ENCODE peak calls at places on chromosomes 4 and X, in nine cellular contexts. J, Z, V, R, T, G, I, S and D are unnamed samples.

GRCh38 chr4:173012608-173013007 is 156.0 kb upstream of the GALNT7 start:
- DNase-seq in J (no peak), S (no peak), T (no peak), I (no peak), V (no peak), Z (no peak), G (no peak), R (no peak), D (no peak)

GRCh38 chr4:36921474-36922220 is 322.9 kb upstream of the NWD2 start:
- DNase-seq in J (no peak), S (no peak), Z (no peak), R (no peak), V (no peak), I (no peak), T (no peak), G (no peak), D (no peak)

GRCh38 chr4:147944264-147944663 is 212.4 kb downstream of the ARHGAP10 start:
- DNase-seq in R (no peak), V (no peak), T (no peak), I (no peak), Z (no peak), J (no peak), S (no peak), G (no peak), D (no peak)

GRCh38 chrX:54043696-54044125 is 562 bp downstream of the PHF8 start:
- DNase-seq in R (peak), G (peak), T (peak), V (no peak), Z (peak), J (peak), I (no peak), S (no peak), D (no peak)

GRCh38 chr4:137700751-137701150 is 168.5 kb upstream of the PCDH18 start:
- DNase-seq in Z (no peak), G (no peak), T (no peak), I (no peak), J (no peak), V (no peak), S (no peak), R (no peak), D (no peak)

GRCh38 chr4:39514888-39515401 is 12.3 kb downstream of the UGDH start:
- DNase-seq in Z (no peak), V (no peak), R (no peak), S (no peak), G (no peak), T (no peak), I (no peak), J (no peak), D (no peak)

GRCh38 chrX:70001708-70002341 is 47.9 kb downstream of the AWAT2 start:
- DNase-seq in Z (no peak), S (no peak), I (no peak), V (no peak), G (peak), J (no peak), R (no peak), T (no peak), D (no peak)

GRCh38 chr4:163565228-163566040 is 70.9 kb downstream of the TMA16 start:
- DNase-seq in V (no peak), T (no peak), I (no peak), R (no peak), Z (no peak), G (no peak), S (no peak), J (no peak), D (no peak)

GRCh38 chrX:103376118-103376978 is at the start of gene BEX3:
- DNase-seq in S (peak), V (peak), G (peak), J (peak), Z (peak), I (peak), R (peak), T (peak), D (no peak)

GRCh38 chrX:52933213-52933612 is 25.1 kb downstream of the FAM156A start:
- DNase-seq in V (no peak), S (no peak), J (no peak), G (no peak), T (no peak), I (no peak), R (no peak), Z (no peak), D (no peak)

GRCh38 chrX:17584248-17584681 is 153.0 kb upstream of the SCML1 start:
- DNase-seq in S (no peak), I (no peak), Z (no peak), R (no peak), J (no peak), T (no peak), V (no peak), G (no peak), D (no peak)

GRCh38 chr4:98682719-98683118 is 24.3 kb upstream of the TSPAN5 start:
- DNase-seq in Z (no peak), R (no peak), I (no peak), G (peak), V (no peak), S (no peak), J (no peak), T (no peak), D (no peak)

GRCh38 chrX:20063716-20064351 is 52.9 kb downstream of the MAP7D2 start:
- DNase-seq in V (no peak), J (no peak), R (no peak), S (no peak), T (no peak), Z (no peak), G (no peak), I (no peak), D (no peak)

GRCh38 chr4:169985881-169986280 is 40.3 kb downstream of the MFAP3L start:
- DNase-seq in J (no peak), S (no peak), Z (no peak), G (no peak), V (no peak), I (no peak), T (no peak), R (no peak), D (no peak)

GRCh38 chr4:116055857-116056827 is 942.7 kb upstream of the NDST4 start:
- DNase-seq in V (no peak), G (no peak), J (no peak), S (no peak), T (no peak), R (no peak), I (no peak), Z (no peak), D (no peak)

GRCh38 chrX:103398321-103398937 is 22.1 kb downstream of the BEX3 start:
- DNase-seq in R (no peak), I (no peak), Z (no peak), J (no peak), S (no peak), T (no peak), G (no peak), V (no peak), D (no peak)

GRCh38 chrX:21963736-21964135 is 23.2 kb downstream of the SMS start:
- DNase-seq in I (no peak), S (no peak), Z (no peak), V (no peak), T (no peak), R (no peak), G (no peak), J (no peak), D (no peak)

GRCh38 chr4:53943345-53944085 is 120.9 kb downstream of the CHIC2 start:
- DNase-seq in Z (no peak), V (no peak), J (no peak), S (no peak), G (no peak), T (no peak), R (no peak), I (no peak), D (no peak)